ENCODE peak calls at places on chromosomes 1 and 21, in five cellular contexts. L is Peyer's patch; J is CD8-positive, alpha-beta T cell; A is psoas muscle; T is tibial artery. H is an unnamed sample. For H3K27me3, the result is how much of the 10 kb centered on the place peaks cover.

GRCh38 chr1:100736766-100737165 is 17.2 kb downstream of the VCAM1 start:
- DNase-seq in L (no peak), J (no peak), A (no peak), T (no peak), H (no peak)

GRCh38 chr1:230264342-230264741 is 161.8 kb downstream of the PGBD5 start:
- DNase-seq in L (peak), J (no peak), A (no peak), T (peak), H (no peak)

GRCh38 chr1:160437432-160438319 is 37.3 kb downstream of the VANGL2 start:
- DNase-seq in L (no peak), J (no peak), A (no peak), T (no peak), H (no peak)

GRCh38 chr1:218874313-218874712 is 299.4 kb upstream of the LYPLAL1 start:
- DNase-seq in L (no peak), J (no peak), A (no peak), T (no peak), H (no peak)

GRCh38 chr1:1344672-1345361 is 4.4 kb downstream of the DVL1 start:
- DNase-seq in L (peak), J (no peak), A (peak), T (no peak), H (no peak)

GRCh38 chr1:110672001-110672752 is 2.6 kb downstream of the KCNA3 start:
- DNase-seq in L (peak), J (peak), A (no peak), T (no peak), H (no peak)

GRCh38 chr1:66309006-66309741 is 224.8 kb upstream of the SGIP1 start:
- DNase-seq in L (no peak), J (no peak), A (no peak), T (no peak), H (no peak)

GRCh38 chr1:197781998-197782718 is 6.9 kb upstream of the DENND1B start:
- DNase-seq in L (no peak), J (no peak), A (no peak), T (no peak), H (no peak)

GRCh38 chr1:53328490-53329182 is 766 bp upstream of the LRP8 start:
- DNase-seq in L (peak), J (no peak), A (no peak), T (peak), H (no peak)

GRCh38 chr1:152459596-152460528 is 45.8 kb upstream of the CRNN start:
- DNase-seq in L (peak), J (peak), A (peak), T (peak), H (peak)

GRCh38 chr1:87418048-87418447 is 89.4 kb downstream of the LMO4 start:
- DNase-seq in L (no peak), J (no peak), A (no peak), T (no peak), H (no peak)

GRCh38 chr1:29806646-29807319 is 570.5 kb downstream of the PTPRU start:
- DNase-seq in L (no peak), J (no peak), A (no peak), T (no peak), H (no peak)

GRCh38 chr1:248625971-248626370 is 8.9 kb downstream of the OR2T11 start:
- DNase-seq in L (no peak), J (no peak), A (no peak), T (no peak), H (no peak)

GRCh38 chr1:94883688-94884087 is 43.2 kb downstream of the CNN3 start:
- DNase-seq in L (no peak), J (no peak), A (no peak), T (no peak), H (no peak)

DNA sequence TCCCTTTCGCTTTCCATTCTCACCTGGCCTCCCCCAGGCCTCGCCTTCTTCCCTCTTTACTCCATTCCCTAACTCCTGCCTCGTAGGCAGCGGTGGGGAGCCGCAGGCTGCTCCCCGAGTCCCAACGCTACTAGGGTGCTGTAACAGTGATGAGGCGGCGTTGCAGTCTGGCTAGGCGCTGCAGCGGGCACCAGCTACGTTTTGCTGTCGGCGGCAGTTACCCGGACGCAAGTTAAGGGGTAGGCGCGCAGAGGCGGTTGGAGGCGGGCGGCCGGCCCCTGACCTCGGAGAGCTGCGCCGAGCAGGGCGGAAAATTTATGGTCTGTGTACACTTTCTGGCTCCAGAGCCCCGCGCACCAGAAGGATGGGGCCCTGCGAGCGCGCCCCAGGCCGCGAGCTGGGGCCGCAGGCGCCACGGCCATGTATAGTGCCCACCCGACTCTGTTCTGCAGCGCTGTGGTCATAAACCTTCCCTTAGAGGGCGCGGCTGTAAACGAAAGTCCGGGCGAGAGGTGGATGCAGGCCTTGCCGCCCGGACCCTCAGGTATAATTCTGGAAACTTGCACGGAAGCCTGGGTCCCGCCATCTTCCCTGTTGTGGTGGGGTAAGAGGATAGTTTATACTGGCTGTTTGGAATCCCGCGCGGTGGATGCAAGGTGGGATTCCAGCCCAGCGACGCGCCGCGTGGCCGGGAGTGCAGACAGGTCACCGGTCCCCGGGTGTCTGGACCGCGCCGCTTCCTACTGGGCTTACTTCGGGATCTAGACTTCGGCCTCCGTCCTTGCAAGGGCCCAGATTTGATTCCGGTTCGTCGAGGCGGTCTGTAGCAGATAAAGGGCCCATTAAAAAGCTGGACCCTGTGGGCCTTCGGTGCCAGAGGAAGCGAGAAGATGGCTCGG is 15.0 kb downstream of the HLX start:
- DNase-seq in L (no peak), J (no peak), A (no peak), T (no peak), H (no peak)
- H3K4me3 ChIP-seq in L (no peak), J (no peak), A (peak), T (no peak), H (no peak)

GRCh38 chr1:42313970-42314369 is 21.1 kb downstream of the FOXJ3 start:
- DNase-seq in L (no peak), J (no peak), A (no peak), T (no peak), H (no peak)
- H3K27ac ChIP-seq in L (no peak), J (no peak), A (no peak), T (no peak), H (no peak)

GRCh38 chr1:155209373-155209721 is 852 bp downstream of the MTX1 start:
- DNase-seq in L (no peak), J (no peak), A (no peak), T (no peak), H (no peak)

GRCh38 chr1:155208656-155209372 is at the start of gene MTX1:
- DNase-seq in L (peak), J (peak), A (peak), T (peak), H (peak)

GRCh38 chr1:155206891-155207577 is 663 bp downstream of the THBS3 start:
- DNase-seq in L (peak), J (peak), A (peak), T (peak), H (peak)

GRCh38 chr1:155208406-155208655 is 164 bp upstream of the MTX1 start:
- DNase-seq in L (no peak), J (no peak), A (no peak), T (no peak), H (no peak)

GRCh38 chr1:155207578-155208405 is at the start of gene THBS3:
- DNase-seq in L (no peak), J (no peak), A (peak), T (peak), H (no peak)
- H3K27me3 ChIP-seq in L (under half), J (under half), A (under half), T (under half), H (under half)

GRCh38 chr1:20597650-20598049 is 8.8 kb downstream of the CDA start:
- DNase-seq in L (no peak), J (no peak), A (no peak), T (no peak), H (no peak)

GRCh38 chr1:20590313-20590777 is 1.4 kb downstream of the CDA start:
- DNase-seq in L (peak), J (no peak), A (peak), T (no peak), H (no peak)

GRCh38 chr1:20596106-20596505 is 7.2 kb downstream of the CDA start:
- DNase-seq in L (no peak), J (no peak), A (no peak), T (no peak), H (no peak)

GRCh38 chr1:20593766-20594165 is 4.9 kb downstream of the CDA start:
- DNase-seq in L (no peak), J (no peak), A (no peak), T (no peak), H (no peak)

GRCh38 chr1:20594746-20595145 is 5.8 kb downstream of the CDA start:
- DNase-seq in L (no peak), J (no peak), A (no peak), T (no peak), H (no peak)
- H3K4me3 ChIP-seq in L (no peak), J (no peak), A (no peak), T (no peak), H (no peak)

DNA sequence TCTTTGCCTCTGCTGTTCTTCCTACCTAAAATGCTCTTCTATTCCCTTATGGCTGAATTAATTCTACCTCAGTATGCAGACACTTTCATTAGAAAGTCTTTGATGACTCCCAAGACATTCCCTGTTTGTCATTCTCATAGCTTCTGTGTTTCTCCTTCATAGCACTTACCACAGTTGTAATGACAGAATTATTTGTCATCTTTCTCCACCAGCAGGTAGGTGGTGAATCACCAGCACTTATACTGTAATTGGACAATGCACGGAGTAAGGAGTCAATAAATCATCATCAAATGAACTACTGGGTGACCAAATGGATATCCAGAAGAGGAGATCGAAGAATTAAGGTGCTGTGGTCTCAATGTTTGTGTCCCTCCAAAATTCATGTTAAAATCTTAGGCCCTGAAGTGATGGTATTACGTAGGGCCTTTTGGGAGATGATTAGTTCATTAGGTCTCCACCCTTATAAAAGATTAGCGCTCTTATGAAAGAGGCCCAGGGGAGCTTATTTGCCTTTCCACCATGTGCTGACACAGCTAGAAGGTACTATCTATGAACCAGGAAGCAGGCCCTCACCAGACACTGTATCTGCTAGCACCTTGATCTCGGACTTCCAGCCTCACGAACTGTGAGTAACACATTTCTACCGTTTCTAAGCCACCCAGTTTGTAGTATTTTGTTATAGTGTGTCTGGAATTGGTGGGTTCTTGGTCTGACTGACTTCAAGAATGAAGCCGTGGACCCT is 2.4 kb upstream of the CCT8 start:
- DNase-seq in L (no peak), J (no peak), A (no peak), T (no peak), H (no peak)
- H3K27ac ChIP-seq in L (peak), J (no peak), A (no peak), T (peak), H (no peak)

GRCh38 chr1:228992044-228992443 is 256.8 kb downstream of the RHOU start:
- DNase-seq in L (no peak), J (no peak), A (no peak), T (no peak), H (no peak)

GRCh38 chr1:228994691-228995090 is 259.4 kb downstream of the RHOU start:
- DNase-seq in L (no peak), J (no peak), A (no peak), T (no peak), H (no peak)

GRCh38 chr1:228990906-228991569 is 255.8 kb downstream of the RHOU start:
- DNase-seq in L (no peak), J (no peak), A (no peak), T (no peak), H (no peak)

GRCh38 chr1:228995229-228995628 is 259.9 kb downstream of the RHOU start:
- DNase-seq in L (no peak), J (no peak), A (no peak), T (no peak), H (no peak)

GRCh38 chr1:228993106-228993505 is 257.8 kb downstream of the RHOU start:
- DNase-seq in L (no peak), J (no peak), A (no peak), T (no peak), H (no peak)
- H3K27me3 ChIP-seq in L (under half), J (under half), A (under half), T (under half), H (under half)

DNA sequence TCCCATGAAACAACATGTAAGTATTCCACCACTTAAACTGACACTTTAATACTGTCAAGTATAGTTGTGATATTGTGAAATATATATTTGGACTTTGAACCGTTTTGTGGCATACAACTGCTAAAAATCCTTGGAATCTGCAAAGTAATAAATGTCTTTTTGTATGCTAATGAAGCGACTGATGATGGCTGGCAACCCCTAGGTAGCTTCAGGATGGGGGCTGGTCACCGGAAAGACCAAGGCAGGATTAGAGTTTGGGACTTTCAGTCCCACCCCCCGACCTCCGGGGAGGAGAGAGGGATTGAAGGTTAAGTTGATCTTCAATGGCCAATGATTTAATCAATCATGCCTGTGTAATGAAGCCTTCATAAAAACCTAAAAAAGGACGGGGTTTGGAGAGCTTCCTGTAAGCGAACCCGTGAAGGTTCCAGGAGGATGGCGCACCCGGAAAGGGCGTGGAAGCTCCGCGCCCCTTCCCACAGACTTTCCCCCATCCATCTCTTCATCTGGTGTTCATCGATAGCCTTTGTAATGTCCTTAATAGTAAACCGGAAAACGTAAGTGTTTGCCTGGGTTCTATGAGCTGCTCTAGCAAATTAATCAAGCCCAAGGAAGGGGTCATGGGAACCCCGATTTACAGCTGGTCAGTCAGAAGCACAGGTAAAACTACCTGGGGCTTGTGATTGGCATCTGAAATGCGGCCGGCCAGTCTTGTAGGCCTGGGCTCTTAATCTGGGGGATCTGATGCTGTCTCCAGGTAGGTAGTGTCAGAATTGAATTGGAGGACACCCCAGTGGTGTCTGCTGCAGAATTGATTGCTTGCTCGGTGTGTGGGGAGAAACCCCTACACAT is 1.8 kb upstream of the ZNF281 start:
- DNase-seq in L (no peak), J (no peak), A (no peak), T (no peak), H (no peak)
- H3K4me3 ChIP-seq in L (no peak), J (no peak), A (no peak), T (no peak), H (no peak)

GRCh38 chr21:34130598-34130985 is 57.2 kb downstream of the MRPS6 start:
- DNase-seq in L (no peak), J (no peak), A (no peak), T (no peak), H (no peak)
- H3K27ac ChIP-seq in L (peak), J (no peak), A (peak), T (peak), H (peak)

GRCh38 chr1:9688599-9688998 is 37.1 kb downstream of the PIK3CD start:
- DNase-seq in L (no peak), J (no peak), A (no peak), T (no peak), H (no peak)

GRCh38 chr1:9691108-9691445 is 39.5 kb downstream of the PIK3CD start:
- DNase-seq in L (no peak), J (no peak), A (no peak), T (no peak), H (no peak)

GRCh38 chr1:9689011-9689706 is 37.6 kb downstream of the PIK3CD start:
- DNase-seq in L (peak), J (peak), A (peak), T (peak), H (peak)

GRCh38 chr1:9690440-9691107 is 39.0 kb downstream of the PIK3CD start:
- DNase-seq in L (no peak), J (no peak), A (no peak), T (no peak), H (no peak)

DNA sequence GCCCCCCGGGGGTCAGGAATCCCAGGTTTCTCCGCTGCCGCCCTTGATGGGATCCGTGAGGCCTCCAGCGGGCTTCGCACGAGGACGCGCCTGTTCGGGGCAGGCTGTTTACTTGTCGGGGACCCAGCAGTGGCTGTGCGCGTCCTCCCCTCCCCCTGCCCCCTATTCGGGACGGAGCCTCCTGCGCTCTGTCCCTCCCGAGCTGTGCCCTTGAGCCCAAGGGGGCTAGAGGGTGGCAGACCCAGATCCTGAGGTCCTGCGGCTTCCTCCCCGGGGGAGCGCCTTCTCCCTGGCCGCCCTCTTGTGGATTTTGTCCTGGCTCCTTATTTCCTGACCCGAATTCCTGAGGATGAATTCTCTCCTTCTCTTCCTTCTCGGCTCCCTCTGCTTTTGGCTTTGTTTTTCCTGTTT is 38.4 kb downstream of the PIK3CD start:
- DNase-seq in L (peak), J (no peak), A (peak), T (peak), H (no peak)
- H3K27me3 ChIP-seq in L (under half), J (under half), A (under half), T (under half), H (under half)

DNA sequence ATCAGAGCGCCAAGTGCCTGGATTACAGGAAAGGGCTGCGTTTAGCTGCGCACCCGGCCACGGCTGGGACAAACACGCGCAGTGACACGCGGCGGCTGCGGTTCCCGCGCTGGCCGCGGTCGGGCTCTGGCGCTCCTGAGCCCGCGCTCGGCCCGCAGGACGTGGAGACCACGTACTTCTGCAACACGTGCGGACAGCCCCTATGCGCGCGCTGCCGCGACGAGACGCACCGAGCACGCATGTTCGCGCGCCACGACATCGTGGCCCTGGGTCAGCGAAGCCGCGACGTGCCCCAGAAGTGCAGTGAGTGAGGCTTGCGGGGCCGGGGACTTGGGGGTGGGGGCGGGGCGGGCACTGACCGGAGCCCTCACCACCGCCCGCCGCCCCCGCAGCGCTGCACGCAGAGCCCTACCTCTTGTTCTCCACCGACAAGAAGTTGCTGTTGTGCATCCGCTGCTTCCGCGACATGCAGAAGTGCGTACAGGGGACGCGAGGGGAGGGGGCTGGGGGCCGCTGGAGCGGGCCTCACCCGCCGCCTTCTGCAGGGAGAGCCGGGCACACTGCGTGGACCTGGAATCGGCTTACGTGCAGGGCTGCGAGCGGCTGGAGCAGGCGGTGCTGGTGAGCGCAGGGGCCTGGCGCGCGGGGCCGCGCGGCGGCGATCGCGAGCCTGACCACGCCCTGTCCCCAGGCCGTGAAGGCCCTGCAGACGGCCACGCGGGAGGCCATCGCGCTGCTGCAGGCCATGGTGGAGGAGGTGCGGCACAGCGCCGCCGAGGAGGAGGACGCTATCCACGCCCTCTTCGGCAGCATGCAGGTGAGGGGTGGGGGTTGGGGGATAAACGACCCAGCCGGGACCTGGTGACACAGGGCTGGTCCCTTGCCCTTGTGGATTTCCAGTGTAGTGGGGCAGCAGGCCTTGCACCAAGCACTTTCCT is 3.1 kb downstream of the RNF207 start:
- DNase-seq in L (peak), J (no peak), A (peak), T (no peak), H (no peak)
- H3K4me3 ChIP-seq in L (peak), J (no peak), A (peak), T (peak), H (no peak)